ENCODE peak calls at places on chromosomes 13 and 19, in ten cellular contexts. I is mesendoderm, J is MM.1S, X is cardiac muscle cell, U is breast epithelium, O is heart left ventricle, F is astrocyte, H is mammary epithelial cell, C is H7, Z is Peyer's patch. N is an unnamed sample.

GRCh38 chr13:85772379-85772778 is 26.8 kb downstream of the SLITRK6 start:
- DNase-seq in J (no peak), I (no peak), Z (no peak), X (peak; percentile 59), C (no peak), H (peak; percentile 75), O (no peak), F (peak; percentile 33), U (no peak), N (no peak)

GRCh38 chr19:46729696-46730095 is 12.8 kb upstream of the PRKD2 start:
- DNase-seq in X (no peak), C (no peak), F (no peak), J (no peak), O (no peak), Z (no peak), U (no peak), I (no peak), H (no peak), N (no peak)

GRCh38 chr19:12720851-12721655 is 2.7 kb downstream of the TNPO2 start:
- DNase-seq in F (peak; percentile 14), H (peak; percentile 21), X (peak; percentile 32), I (no peak), J (no peak), O (peak; percentile 55), U (no peak), Z (no peak), C (peak; percentile 66), N (no peak)

GRCh38 chr13:40483601-40484000 is 182.8 kb downstream of the FOXO1 start:
- DNase-seq in X (no peak), H (no peak), O (peak; percentile 43), I (no peak), U (no peak), C (no peak), Z (no peak), F (no peak), J (no peak), N (no peak)

GRCh38 chr13:65985632-65986031 is 1244.5 kb downstream of the PCDH9 start:
- DNase-seq in I (peak; percentile 62), J (no peak), C (no peak), F (no peak), Z (no peak), U (no peak), X (no peak), H (no peak), O (no peak), N (no peak)

GRCh38 chr13:110644892-110645521 is 29.7 kb downstream of the NAXD start:
- DNase-seq in I (peak; percentile 92), H (peak; percentile 44), O (peak; percentile 70), Z (peak; percentile 83), C (peak; percentile 97), U (peak; percentile 33), F (peak; percentile 48), J (peak; percentile 27), X (peak; percentile 65), N (peak; percentile 81)

GRCh38 chr13:80037505-80037888 is 303.4 kb downstream of the SPRY2 start:
- DNase-seq in O (no peak), U (no peak), X (peak; percentile 68), F (peak; percentile 93), Z (no peak), J (no peak), H (peak; percentile 93), C (no peak), I (no peak), N (no peak)

GRCh38 chr13:30049692-30050091 is 199.3 kb upstream of the UBL3 start:
- DNase-seq in I (no peak), X (no peak), H (peak; percentile 74), Z (no peak), U (peak; percentile 24), O (no peak), C (no peak), J (no peak), F (no peak), N (no peak)

GRCh38 chr13:100323937-100324336 is 235.0 kb downstream of the PCCA start:
- DNase-seq in J (no peak), X (no peak), Z (no peak), U (no peak), H (no peak), I (no peak), C (no peak), F (no peak), O (no peak), N (no peak)

GRCh38 chr19:46821512-46822359 is 28.9 kb downstream of the AP2S1 start:
- DNase-seq in X (no peak), I (no peak), C (peak; percentile 29), H (no peak), J (no peak), Z (peak; percentile 86), F (no peak), O (no peak), U (no peak), N (peak; percentile 61)

GRCh38 chr19:8090932-8091331 is 38.4 kb downstream of the CCL25 start:
- DNase-seq in C (no peak), Z (no peak), J (no peak), F (no peak), X (no peak), I (no peak), H (no peak), U (no peak), O (no peak), N (no peak)

GRCh38 chr13:102928971-102929370 is 83.1 kb downstream of the ERCC5 start:
- DNase-seq in F (no peak), C (no peak), Z (no peak), O (no peak), H (no peak), I (no peak), X (no peak), U (no peak), J (no peak), N (no peak)

GRCh38 chr19:41871573-41872383 is 5.3 kb upstream of the CD79A start:
- DNase-seq in H (no peak), J (peak; percentile 85), F (no peak), U (no peak), X (peak; percentile 12), I (peak; percentile 32), O (peak; percentile 53), C (peak; percentile 44), Z (peak; percentile 93), N (peak; percentile 62)

GRCh38 chr13:43546260-43546659 is 240.5 kb downstream of the ENOX1 start:
- DNase-seq in I (peak; percentile 59), H (no peak), O (peak; percentile 56), F (no peak), X (peak; percentile 59), J (no peak), U (no peak), C (no peak), Z (no peak), N (no peak)

GRCh38 chr13:60425332-60425731 is 28.3 kb downstream of the TDRD3 start:
- DNase-seq in J (no peak), U (no peak), O (no peak), X (no peak), Z (no peak), C (no peak), I (no peak), F (no peak), H (no peak), N (no peak)

GRCh38 chr19:2887391-2887914 is 13.3 kb upstream of the ZNF57 start:
- DNase-seq in H (peak; percentile 66), O (no peak), C (peak; percentile 82), X (peak; percentile 82), Z (no peak), J (peak; percentile 53), F (peak; percentile 32), I (peak; percentile 81), U (no peak), N (no peak)

GRCh38 chr13:110010433-110011135 is 224.2 kb upstream of the IRS2 start:
- DNase-seq in H (no peak), C (no peak), Z (no peak), X (peak; percentile 29), U (no peak), F (peak; percentile 82), O (no peak), I (no peak), J (no peak), N (no peak)

GRCh38 chr13:67123165-67123564 is 107.0 kb downstream of the PCDH9 start:
- DNase-seq in F (no peak), X (no peak), C (no peak), J (no peak), Z (no peak), I (no peak), O (no peak), H (no peak), U (no peak), N (no peak)
- H3K27me3 ChIP-seq in F (no peaks in the 10 kb centered on the region), X (no peaks in the 10 kb centered on the region), C (no peaks in the 10 kb centered on the region), J (no peaks in the 10 kb centered on the region), Z (no peaks in the 10 kb centered on the region), I (no peaks in the 10 kb centered on the region), O (no peaks in the 10 kb centered on the region), H (no peaks in the 10 kb centered on the region), U (no peaks in the 10 kb centered on the region), N (no peaks in the 10 kb centered on the region)

GRCh38 chr19:9348671-9349070 is 14.1 kb upstream of the ZNF177 start:
- DNase-seq in I (no peak), C (no peak), F (no peak), J (no peak), X (no peak), O (no peak), U (no peak), Z (no peak), H (no peak), N (no peak)

GRCh38 chr19:9345005-9345404 is 17.8 kb upstream of the ZNF177 start:
- DNase-seq in O (no peak), J (no peak), I (no peak), F (no peak), Z (no peak), C (no peak), U (no peak), X (no peak), H (no peak), N (no peak)

GRCh38 chr19:9348253-9348652 is 14.6 kb upstream of the ZNF177 start:
- DNase-seq in O (no peak), X (no peak), J (no peak), Z (no peak), U (no peak), I (no peak), F (no peak), H (no peak), C (no peak), N (no peak)

GRCh38 chr19:9342610-9343304 is 18.8 kb downstream of the ZNF559 start:
- DNase-seq in U (no peak), F (no peak), Z (no peak), H (no peak), C (no peak), I (peak; percentile 42), X (no peak), O (no peak), J (no peak), N (no peak)
- H3K36me3 ChIP-seq in U (peaks cover 35% of the 10 kb centered on the region), F (peaks cover 3% of the 10 kb centered on the region), Z (no peaks in the 10 kb centered on the region), H (no peaks in the 10 kb centered on the region), C (peaks cover 2% of the 10 kb centered on the region), I (peaks cover 9% of the 10 kb centered on the region), X (peaks cover 2% of the 10 kb centered on the region), O (peaks cover 57% of the 10 kb centered on the region), J (peaks cover 12% of the 10 kb centered on the region), N (peaks cover 43% of the 10 kb centered on the region)

GRCh38 chr19:1259873-1260748 is 9.0 kb upstream of the CIRBP start:
- DNase-seq in C (peak; percentile 85), J (no peak), U (no peak), Z (peak; percentile 84), H (no peak), F (no peak), X (no peak), O (peak; percentile 57), I (peak; percentile 67), N (peak; percentile 72)
- H3K4me3 ChIP-seq in C (peak overlapping the region; percentile 33), J (peak overlapping the region; percentile 75), U (peak overlapping the region; percentile 57), Z (peak overlapping the region; percentile 67), H (peak overlapping the region; percentile 20), F (no peak overlapping the region), X (peak overlapping the region; percentile 43), O (peak overlapping the region; percentile 74), I (no peak overlapping the region), N (peak overlapping the region; percentile 76)

GRCh38 chr19:9251236-9251635 is 506 bp downstream of the OR7E24 start:
- DNase-seq in H (no peak), I (no peak), X (no peak), J (no peak), C (no peak), O (no peak), U (no peak), Z (no peak), F (no peak), N (no peak)

GRCh38 chr19:9250630-9251029 is at the start of gene OR7E24:
- DNase-seq in C (no peak), O (no peak), J (no peak), F (no peak), H (no peak), U (no peak), X (no peak), I (no peak), Z (no peak), N (no peak)
- H3K27me3 ChIP-seq in C (no peaks in the 10 kb centered on the region), O (no peaks in the 10 kb centered on the region), J (peaks cover 11% of the 10 kb centered on the region), F (no peaks in the 10 kb centered on the region), H (no peaks in the 10 kb centered on the region), U (no peaks in the 10 kb centered on the region), X (no peaks in the 10 kb centered on the region), I (no peaks in the 10 kb centered on the region), Z (no peaks in the 10 kb centered on the region), N (no peaks in the 10 kb centered on the region)